ENCODE peak calls at places on chromosome 5, in six cellular contexts. M is effector CD4-positive, alpha-beta T cell; E is GM04503; J is activated CD8-positive, alpha-beta memory T cell treated with anti-CD3 and anti-CD28 coated beads for 48 hours; W is CD8-positive, alpha-beta T cell; Z is AG04450. G is an unnamed sample.

GRCh38 chr5:174755103-174755502 is 30.7 kb downstream of the MSX2 start:
- DNase-seq in Z (no peak), W (no peak), J (no peak), M (no peak), E (no peak), G (no peak)

GRCh38 chr5:149775785-149776184 is 45.7 kb downstream of the PPARGC1B start:
- DNase-seq in M (no peak), E (no peak), W (no peak), J (no peak), Z (no peak), G (no peak)

GRCh38 chr5:160614136-160614535 is 192.5 kb downstream of the PTTG1 start:
- DNase-seq in W (no peak), E (no peak), J (no peak), Z (no peak), M (no peak), G (no peak)

GRCh38 chr5:52994266-52994665 is 5.1 kb downstream of the ITGA2 start:
- DNase-seq in J (no peak), M (no peak), E (no peak), Z (no peak), W (no peak), G (no peak)

GRCh38 chr5:138603521-138603920 is 28.3 kb upstream of the HSPA9 start:
- DNase-seq in W (no peak), E (no peak), M (no peak), J (no peak), Z (no peak), G (no peak)

GRCh38 chr5:172175263-172175719 is 12.7 kb downstream of the STK10 start:
- DNase-seq in J (peak; percentile 85), W (peak; percentile 93), M (peak; percentile 86), Z (no peak), E (no peak), G (peak; percentile 95)

GRCh38 chr5:105952875-105953274 is 1717.9 kb downstream of the EFNA5 start:
- DNase-seq in E (no peak), W (no peak), Z (no peak), J (no peak), M (no peak), G (no peak)

GRCh38 chr5:38509185-38509584 is 47.3 kb downstream of the LIFR start:
- DNase-seq in W (no peak), J (no peak), M (no peak), Z (peak; percentile 36), E (peak; percentile 38), G (no peak)

GRCh38 chr5:57724836-57725235 is 242.2 kb upstream of the ACTBL2 start:
- DNase-seq in E (peak; percentile 47), Z (no peak), M (no peak), J (no peak), W (no peak), G (no peak)

GRCh38 chr5:10249948-10250803 is at the start of gene CCT5:
- DNase-seq in Z (peak; percentile 98), J (peak; percentile 80), W (peak; percentile 89), E (peak; percentile 88), M (peak; percentile 86), G (peak; percentile 97)

GRCh38 chr5:14395411-14395810 is 186.2 kb upstream of the OTULINL start:
- DNase-seq in M (no peak), J (no peak), Z (no peak), E (no peak), W (no peak), G (no peak)

GRCh38 chr5:77842247-77842646 is 66.1 kb upstream of the TBCA start:
- DNase-seq in M (no peak), Z (no peak), W (no peak), J (no peak), E (no peak), G (no peak)

GRCh38 chr5:39118638-39119037 is 44.4 kb upstream of the RICTOR start:
- DNase-seq in E (no peak), W (no peak), M (no peak), Z (no peak), J (no peak), G (no peak)